ENCODE peak calls at places on chromosomes 5 and 9, in four cellular contexts. K is tibial artery, D is GM12878, Z is heart left ventricle. J is an unnamed sample. For H3K27me3, the result is how much of the 10 kb centered on the place peaks cover.

GRCh38 chr9:131038256-131039128 is 29.5 kb downstream of the LAMC3 start:
- DNase-seq in K (no peak), D (no peak), Z (no peak), J (no peak)

GRCh38 chr9:98314381-98315066 is 59.1 kb upstream of the TBC1D2 start:
- DNase-seq in K (no peak), D (no peak), Z (no peak), J (no peak)

GRCh38 chr9:97502984-97503861 is 1.8 kb downstream of the TMOD1 start:
- DNase-seq in K (no peak), D (no peak), Z (no peak), J (no peak)

GRCh38 chr5:93163010-93163663 is 417.9 kb downstream of the NR2F1-AS1 start:
- DNase-seq in K (no peak), D (no peak), Z (no peak), J (no peak)

GRCh38 chr5:142412581-142412980 is 87.8 kb upstream of the SPRY4 start:
- DNase-seq in K (no peak), D (no peak), Z (no peak), J (no peak)

GRCh38 chr9:34070601-34071340 is 22.1 kb upstream of the UBAP2 start:
- DNase-seq in K (no peak), D (no peak), Z (no peak), J (no peak)

GRCh38 chr5:177327539-177328522 is 16.1 kb upstream of the MXD3 start:
- DNase-seq in K (peak), D (no peak), Z (no peak), J (no peak)

GRCh38 chr5:17907094-17907493 is 272.8 kb downstream of the TAF11L14 start:
- DNase-seq in K (no peak), D (no peak), Z (no peak), J (no peak)

GRCh38 chr9:79477955-79478751 is 93.6 kb upstream of the TLE4 start:
- DNase-seq in K (no peak), D (no peak), Z (no peak), J (peak)

GRCh38 chr9:120043448-120043847 is 536.5 kb downstream of the CDK5RAP2 start:
- DNase-seq in K (no peak), D (no peak), Z (no peak), J (no peak)

GRCh38 chr5:37740331-37741066 is 99.3 kb downstream of the GDNF start:
- DNase-seq in K (no peak), D (no peak), Z (no peak), J (no peak)

GRCh38 chr5:74409737-74410136 is 230.8 kb downstream of the ENC1 start:
- DNase-seq in K (no peak), D (no peak), Z (no peak), J (no peak)

GRCh38 chr9:15531380-15531779 is 20.6 kb upstream of the PSIP1 start:
- DNase-seq in K (no peak), D (no peak), Z (no peak), J (no peak)

GRCh38 chr5:39955156-39955555 is 530.4 kb upstream of the DAB2 start:
- DNase-seq in K (no peak), D (no peak), Z (no peak), J (no peak)

GRCh38 chr9:133759146-133759900 is 21.2 kb upstream of the SARDH start:
- DNase-seq in K (peak), D (no peak), Z (no peak), J (no peak)

GRCh38 chr9:8560560-8561525 is 761.3 kb upstream of the DMAC1 start:
- DNase-seq in K (no peak), D (no peak), Z (no peak), J (no peak)

GRCh38 chr9:81690251-81690851 is 1.0 kb upstream of the TLE1 start:
- DNase-seq in K (peak), D (no peak), Z (peak), J (no peak)

GRCh38 chr5:32840606-32841005 is 129.5 kb downstream of the NPR3 start:
- DNase-seq in K (peak), D (no peak), Z (no peak), J (no peak)

GRCh38 chr5:155434267-155434666 is 420.7 kb downstream of the KIF4B start:
- DNase-seq in K (no peak), D (no peak), Z (no peak), J (no peak)

GRCh38 chr5:95993261-95993660 is 31.6 kb upstream of the ELL2 start:
- DNase-seq in K (no peak), D (no peak), Z (no peak), J (no peak)

GRCh38 chr9:34253460-34253837 is 74.6 kb downstream of the UBAP1 start:
- DNase-seq in K (no peak), D (no peak), Z (peak), J (no peak)

GRCh38 chr9:78567693-78568092 is 270.8 kb downstream of the PSAT1 start:
- DNase-seq in K (no peak), D (no peak), Z (no peak), J (no peak)

GRCh38 chr9:90112791-90113190 is 508.0 kb downstream of the GADD45G start:
- DNase-seq in K (no peak), D (no peak), Z (no peak), J (no peak)

GRCh38 chr5:14364576-14365472 is 216.8 kb upstream of the OTULINL start:
- DNase-seq in K (no peak), D (no peak), Z (no peak), J (no peak)

GRCh38 chr9:88219601-88220000 is 81.3 kb upstream of the SPATA31C2 start:
- DNase-seq in K (no peak), D (no peak), Z (no peak), J (no peak)

GRCh38 chr9:7394007-7394774 is 405.4 kb downstream of the DMAC1 start:
- DNase-seq in K (no peak), D (no peak), Z (no peak), J (no peak)

GRCh38 chr5:118597448-118597847 is 390.9 kb downstream of the DTWD2 start:
- DNase-seq in K (no peak), D (no peak), Z (no peak), J (no peak)

GRCh38 chr5:95631265-95631957 is 11.5 kb downstream of the GPR150 start:
- DNase-seq in K (no peak), D (no peak), Z (no peak), J (no peak)

GRCh38 chr5:127801751-127802476 is 98.7 kb downstream of the CCDC192 start:
- DNase-seq in K (no peak), D (no peak), Z (no peak), J (no peak)

GRCh38 chr5:1173485-1174070 is 27.8 kb upstream of the SLC6A19 start:
- DNase-seq in K (no peak), D (no peak), Z (no peak), J (no peak)
- H3K4me3 ChIP-seq in K (no peak), D (no peak), Z (no peak), J (no peak)

DNA sequence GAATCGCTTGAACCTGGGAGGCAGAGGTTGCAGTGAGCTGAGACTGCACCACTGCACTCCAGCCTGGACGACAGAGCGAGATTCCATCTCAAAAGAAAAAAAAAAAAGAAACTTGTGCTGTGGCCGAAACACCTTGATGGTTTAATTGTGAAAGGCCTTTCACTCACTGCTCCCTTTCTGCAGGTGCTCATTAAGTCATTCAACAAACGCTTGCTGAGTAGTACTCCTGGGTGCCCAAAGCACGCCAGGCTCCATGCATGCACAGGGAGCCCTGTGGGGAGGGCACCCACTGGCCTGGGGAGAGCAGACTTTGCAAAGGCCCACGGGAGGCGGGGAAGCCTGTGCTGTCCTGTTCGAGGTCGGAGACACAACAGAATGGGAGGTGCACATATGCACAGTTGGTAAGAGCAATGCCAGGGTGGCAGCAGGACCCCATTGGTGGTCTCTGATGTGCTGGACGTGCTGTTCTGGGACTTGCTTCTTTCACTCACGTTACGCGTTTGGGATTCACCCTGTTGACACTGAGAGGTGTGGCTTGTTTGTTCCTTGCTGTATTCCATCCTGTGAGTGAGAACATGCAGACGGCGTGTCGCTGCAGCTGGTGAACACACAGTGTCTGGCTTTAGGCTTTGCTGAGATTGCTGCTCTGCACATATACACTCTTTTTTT is 3.0 kb upstream of the ENTPD2 start:
- DNase-seq in K (no peak), D (no peak), Z (no peak), J (no peak)
- H3K27me3 ChIP-seq in K (under half), D (under half), Z (under half), J (under half)

DNA sequence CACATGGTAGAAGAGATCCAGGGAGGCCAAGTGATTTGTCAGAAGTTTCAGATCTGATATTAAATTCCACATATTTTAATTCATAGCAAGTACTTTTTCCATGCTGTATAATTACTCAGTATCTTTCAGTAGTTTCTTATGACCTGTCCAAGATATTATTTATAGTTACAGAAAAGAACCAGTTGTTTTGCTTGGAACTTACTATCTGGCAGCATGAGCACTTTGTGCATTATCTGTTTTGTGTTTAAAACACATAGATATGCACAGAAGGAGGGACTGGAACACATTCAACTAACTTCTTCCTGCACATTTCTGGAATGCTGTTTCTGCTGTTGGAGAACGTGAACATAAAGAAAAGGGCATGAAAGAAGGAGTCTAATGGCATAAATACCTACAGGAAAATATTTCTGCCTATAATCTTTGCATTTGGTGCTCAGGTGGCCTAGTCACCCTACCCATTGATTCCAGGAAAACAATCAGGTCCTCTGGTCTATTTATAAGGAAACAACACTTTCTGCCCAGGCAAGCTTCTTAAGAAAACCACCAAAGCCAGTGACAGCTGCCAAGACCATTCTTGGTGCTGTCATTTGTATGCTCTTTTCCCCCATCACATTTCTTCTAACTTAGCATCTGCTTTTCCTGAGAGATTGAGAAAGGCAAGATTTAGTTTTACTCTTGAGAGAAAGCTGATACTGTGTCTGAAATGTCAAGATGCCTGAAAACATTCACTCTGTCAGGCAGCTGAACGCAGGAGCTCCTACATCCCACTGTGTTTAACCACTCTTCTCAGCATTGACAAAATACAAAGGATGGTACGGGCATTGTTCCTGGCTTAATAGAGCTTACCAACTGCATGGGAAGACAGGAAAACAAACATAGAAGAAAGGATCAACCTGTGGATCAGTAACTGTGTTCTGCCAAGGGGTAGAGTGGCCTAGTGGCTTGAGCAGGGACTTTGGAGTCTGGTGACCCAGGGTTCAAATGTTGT is 40.3 kb downstream of the RAB3C start:
- DNase-seq in K (no peak), D (no peak), Z (no peak), J (no peak)
- H3K4me3 ChIP-seq in K (no peak), D (no peak), Z (no peak), J (no peak)

DNA sequence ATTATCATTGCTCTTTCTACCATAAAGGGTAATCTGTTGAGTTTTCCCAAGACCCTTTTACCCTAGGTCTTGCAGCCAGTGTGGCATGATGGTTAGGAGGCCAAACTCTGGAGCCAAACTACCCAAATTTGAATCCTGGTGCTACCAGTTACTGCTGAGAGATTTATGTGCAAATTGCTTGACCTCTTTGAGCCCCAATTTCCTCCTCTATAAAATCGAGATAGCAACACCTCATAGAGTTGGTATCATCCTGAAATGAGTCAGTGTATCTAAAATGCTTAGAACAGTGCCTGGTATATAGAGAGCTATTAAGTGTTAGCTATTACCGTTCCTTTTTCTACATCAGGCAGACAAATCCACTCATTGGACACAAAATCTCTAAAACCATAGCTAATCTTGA is 43.0 kb downstream of the ACTBL2 start:
- DNase-seq in K (no peak), D (no peak), Z (no peak), J (no peak)
- H3K27me3 ChIP-seq in K (under half), D (under half), Z (under half), J (under half)

J was measured in CD4-positive, CD25-positive, alpha-beta regulatory T cell.